ENCODE peak calls at places on chromosomes 3 and 15, in six cellular contexts. R is activated naive CD4-positive, alpha-beta T cell treated with Interleukin-2 at 50 U/mL for 16 hours; Q is stimulated activated naive CD8-positive, alpha-beta T cell treated with anti-CD3 and anti-CD28 coated beads, Interleukin-15, Interleukin-2, amounts not matched to agents 100 U/mL and 50 U/mL, for 24 hours; S is kidney glomerular epithelial cell; T is renal cortical epithelial cell; V is brain microvascular endothelial cell. M is an unnamed sample.

GRCh38 chr3:142768338-142768737 is 44.5 kb downstream of the TRPC1 start:
- DNase-seq in R (no peak), Q (no peak), S (no peak), T (no peak), V (no peak), M (no peak)

GRCh38 chr3:160538906-160539305 is 26.5 kb downstream of the KPNA4 start:
- DNase-seq in R (no peak), Q (no peak), S (no peak), T (no peak), V (no peak), M (no peak)

GRCh38 chr15:100682468-100682867 is 80.1 kb downstream of the ASB7 start:
- DNase-seq in R (no peak), Q (no peak), S (no peak), T (no peak), V (no peak), M (no peak)

GRCh38 chr3:186465508-186465907 is 78.7 kb downstream of the CRYGS start:
- DNase-seq in R (no peak), Q (no peak), S (no peak), T (no peak), V (no peak), M (no peak)

GRCh38 chr3:6733699-6734394 is 127.1 kb upstream of the GRM7 start:
- DNase-seq in R (no peak), Q (no peak), S (no peak), T (no peak), V (no peak), M (no peak)

GRCh38 chr3:64138046-64138445 is 87.2 kb downstream of the PRICKLE2 start:
- DNase-seq in R (no peak), Q (no peak), S (no peak), T (peak), V (peak), M (peak)

GRCh38 chr15:49196856-49197255 is 26.8 kb downstream of the GALK2 start:
- DNase-seq in R (no peak), Q (no peak), S (no peak), T (peak), V (no peak), M (peak)

GRCh38 chr3:160162440-160162839 is 62.8 kb upstream of the C3orf80 start:
- DNase-seq in R (no peak), Q (no peak), S (no peak), T (no peak), V (no peak), M (peak)

GRCh38 chr15:101113114-101114005 is 138.5 kb downstream of the CHSY1 start:
- DNase-seq in R (no peak), Q (no peak), S (no peak), T (no peak), V (no peak), M (no peak)

GRCh38 chr3:67699877-67700276 is 45.5 kb upstream of the SUCLG2 start:
- DNase-seq in R (no peak), Q (no peak), S (no peak), T (peak), V (no peak), M (no peak)

GRCh38 chr3:17336291-17336690 is 406.1 kb downstream of the TBC1D5 start:
- DNase-seq in R (no peak), Q (no peak), S (no peak), T (peak), V (no peak), M (no peak)

GRCh38 chr15:65666257-65666656 is 44.5 kb downstream of the SLC24A1 start:
- DNase-seq in R (no peak), Q (no peak), S (peak), T (peak), V (peak), M (peak)

GRCh38 chr15:27342991-27343390 is 372.0 kb downstream of the GABRG3 start:
- DNase-seq in R (no peak), Q (no peak), S (no peak), T (no peak), V (no peak), M (peak)

M was measured in kidney tubule cell.